ENCODE peak calls at places on chromosomes 3 and 15, in ten cellular contexts. G, H, J, C, V, F, S, M, Z and R are unnamed samples.

GRCh38 chr3:182570934-182571594 is 222.2 kb upstream of the ATP11B start:
- DNase-seq in G (no peak), Z (no peak), F (no peak), V (no peak), J (no peak), S (no peak), M (no peak), H (no peak), C (no peak), R (no peak)

GRCh38 chr3:190001426-190001825 is 119.3 kb downstream of the P3H2 start:
- DNase-seq in H (no peak), Z (peak), M (no peak), C (no peak), G (no peak), J (no peak), S (no peak), F (no peak), V (no peak), R (no peak)

GRCh38 chr3:3799173-3800075 is at the start of gene LRRN1:
- DNase-seq in Z (peak), V (no peak), S (peak), J (peak), G (no peak), M (no peak), F (no peak), C (no peak), H (peak), R (peak)

GRCh38 chr3:46905191-46905560 is 27.7 kb downstream of the PTH1R start:
- DNase-seq in J (no peak), Z (no peak), M (no peak), G (no peak), F (no peak), S (no peak), C (no peak), V (no peak), H (no peak), R (no peak)

GRCh38 chr3:11566916-11567315 is 76.8 kb downstream of the VGLL4 start:
- DNase-seq in C (no peak), Z (no peak), S (no peak), V (no peak), G (no peak), J (no peak), M (no peak), H (no peak), F (no peak), R (no peak)

GRCh38 chr3:187136936-187137335 is 2.4 kb downstream of the RPL39L start:
- DNase-seq in F (no peak), V (peak), S (no peak), M (no peak), H (no peak), J (no peak), G (no peak), C (peak), Z (peak), R (no peak)

GRCh38 chr3:125076464-125076863 is 20.7 kb upstream of the HEG1 start:
- DNase-seq in C (no peak), G (no peak), Z (no peak), H (no peak), V (no peak), J (no peak), F (no peak), S (no peak), M (no peak), R (no peak)

GRCh38 chr3:20130122-20130521 is 55.9 kb downstream of the SGO1 start:
- DNase-seq in H (no peak), F (no peak), S (no peak), V (no peak), Z (no peak), J (no peak), G (no peak), C (no peak), M (no peak), R (no peak)

GRCh38 chr3:144104146-144104545 is 132.5 kb downstream of the DIPK2A start:
- DNase-seq in J (no peak), V (no peak), S (no peak), H (no peak), C (no peak), F (no peak), Z (no peak), M (no peak), G (no peak), R (no peak)

GRCh38 chr3:38265604-38266307 is at the start of gene SLC22A13:
- DNase-seq in C (no peak), J (no peak), F (no peak), V (no peak), H (no peak), G (no peak), S (no peak), Z (no peak), M (no peak), R (no peak)

GRCh38 chr3:45571216-45571615 is 23.3 kb upstream of the LIMD1 start:
- DNase-seq in C (no peak), H (no peak), G (no peak), V (no peak), M (no peak), F (no peak), Z (no peak), J (no peak), S (no peak), R (no peak)

GRCh38 chr15:59885832-59886231 is 118.3 kb upstream of the FOXB1 start:
- DNase-seq in G (no peak), M (no peak), J (no peak), C (peak), Z (peak), V (no peak), H (peak), F (no peak), S (no peak), R (no peak)

GRCh38 chr3:58536501-58537411 is at the start of gene ACOX2:
- DNase-seq in F (no peak), J (peak), C (peak), Z (peak), H (no peak), V (no peak), G (no peak), S (no peak), M (peak), R (no peak)

GRCh38 chr15:79037848-79038247 is 52.7 kb downstream of the RASGRF1 start:
- DNase-seq in H (no peak), J (no peak), F (no peak), Z (no peak), S (no peak), C (no peak), M (no peak), G (no peak), V (no peak), R (no peak)

GRCh38 chr15:70535071-70535954 is 228.0 kb downstream of the UACA start:
- DNase-seq in M (no peak), H (no peak), C (no peak), V (no peak), Z (no peak), J (no peak), S (peak), F (no peak), G (no peak), R (peak)

GRCh38 chr3:189824629-189825312 is 193.6 kb downstream of the TP63 start:
- DNase-seq in M (peak), F (no peak), H (no peak), S (no peak), V (no peak), G (no peak), Z (peak), J (no peak), C (peak), R (no peak)

GRCh38 chr3:40213556-40213955 is 96.0 kb upstream of the EIF1B start:
- DNase-seq in H (no peak), M (no peak), S (no peak), Z (no peak), G (no peak), F (no peak), J (no peak), V (no peak), C (no peak), R (no peak)

GRCh38 chr3:191563722-191564121 is 102.8 kb downstream of the PYDC2 start:
- DNase-seq in M (no peak), H (no peak), V (no peak), F (no peak), J (no peak), S (no peak), C (no peak), G (no peak), Z (no peak), R (no peak)

GRCh38 chr3:55097441-55097840 is 169.6 kb upstream of the LRTM1 start:
- DNase-seq in V (no peak), C (no peak), S (no peak), F (no peak), Z (no peak), H (no peak), J (no peak), G (no peak), M (peak), R (no peak)

GRCh38 chr15:100536733-100537132 is 8.0 kb upstream of the CERS3 start:
- DNase-seq in M (no peak), C (no peak), F (no peak), J (no peak), V (no peak), S (no peak), Z (no peak), G (no peak), H (no peak), R (no peak)

GRCh38 chr15:45616901-45617323 is 17.9 kb upstream of the SQOR start:
- DNase-seq in F (no peak), S (no peak), G (no peak), V (no peak), M (no peak), C (no peak), H (no peak), Z (no peak), J (no peak), R (no peak)

GRCh38 chr3:29694783-29695182 is 413.9 kb downstream of the RBMS3 start:
- DNase-seq in G (no peak), V (peak), H (no peak), M (peak), C (peak), Z (peak), J (no peak), F (no peak), S (no peak), R (no peak)

GRCh38 chr3:155069729-155070128 is 10.4 kb upstream of the MME start:
- DNase-seq in M (no peak), J (no peak), F (no peak), C (peak), H (no peak), Z (peak), V (no peak), G (no peak), S (no peak), R (no peak)

GRCh38 chr3:449711-450110 is 253.1 kb downstream of the CHL1 start:
- DNase-seq in F (no peak), C (no peak), H (no peak), M (no peak), G (no peak), V (no peak), J (no peak), Z (no peak), S (no peak), R (no peak)

GRCh38 chr15:97745481-97746071 is 214.9 kb upstream of the ARRDC4 start:
- DNase-seq in C (peak), S (no peak), F (no peak), G (peak), M (no peak), Z (no peak), V (no peak), H (peak), J (no peak), R (peak)

GRCh38 chr15:101288905-101289513 is 6.0 kb downstream of the SNRPA1 start:
- DNase-seq in C (peak), Z (no peak), S (no peak), J (no peak), G (no peak), V (peak), M (no peak), F (no peak), H (no peak), R (no peak)

GRCh38 chr15:58440922-58441321 is 9.1 kb downstream of the LIPC start:
- DNase-seq in M (no peak), J (no peak), F (no peak), C (no peak), G (no peak), H (no peak), Z (no peak), S (no peak), V (peak), R (no peak)

GRCh38 chr3:32238816-32239637 is 547 bp downstream of the CMTM8 start:
- DNase-seq in F (no peak), C (peak), V (no peak), M (no peak), H (peak), Z (peak), G (no peak), S (peak), J (no peak), R (peak)

GRCh38 chr3:32303051-32303786 is 64.7 kb downstream of the CMTM8 start:
- DNase-seq in G (no peak), F (no peak), V (no peak), M (no peak), S (no peak), C (peak), H (no peak), Z (no peak), J (no peak), R (no peak)

GRCh38 chr3:108877906-108878305 is 55.3 kb downstream of the TRAT1 start:
- DNase-seq in J (no peak), C (no peak), S (no peak), H (no peak), Z (no peak), V (no peak), F (no peak), G (no peak), M (no peak), R (no peak)

GRCh38 chr3:79887203-79887602 is 119.4 kb upstream of the ROBO1 start:
- DNase-seq in Z (no peak), J (no peak), H (no peak), M (no peak), G (no peak), C (no peak), V (no peak), S (no peak), F (no peak), R (no peak)

GRCh38 chr15:68218847-68219798 is 10.4 kb downstream of the CLN6 start:
- DNase-seq in C (no peak), G (no peak), Z (no peak), J (no peak), V (no peak), H (no peak), F (no peak), S (no peak), M (no peak), R (no peak)

GRCh38 chr3:45786801-45787495 is 9.4 kb downstream of the SLC6A20 start:
- DNase-seq in F (no peak), S (no peak), V (no peak), J (no peak), C (no peak), H (no peak), M (no peak), G (no peak), Z (no peak), R (no peak)

GRCh38 chr3:143103633-143104032 is 15.9 kb upstream of the CHST2 start:
- DNase-seq in C (no peak), H (no peak), G (no peak), J (no peak), S (no peak), M (no peak), Z (no peak), F (no peak), V (no peak), R (no peak)

GRCh38 chr3:94310736-94311135 is 247.9 kb downstream of the NSUN3 start:
- DNase-seq in H (no peak), M (no peak), F (no peak), C (no peak), S (no peak), V (no peak), J (no peak), Z (no peak), G (no peak), R (no peak)

GRCh38 chr15:23759964-23760363 is 72.9 kb upstream of the NDN start:
- DNase-seq in S (no peak), H (no peak), M (no peak), F (no peak), C (no peak), Z (no peak), J (no peak), G (no peak), V (no peak), R (no peak)
- TF ChIP-seq CTCF in S (no peak), H (no peak), M (no peak), F (no peak), C (no peak), Z (no peak), J (no peak), G (no peak), V (no peak), R (no peak)

DNA sequence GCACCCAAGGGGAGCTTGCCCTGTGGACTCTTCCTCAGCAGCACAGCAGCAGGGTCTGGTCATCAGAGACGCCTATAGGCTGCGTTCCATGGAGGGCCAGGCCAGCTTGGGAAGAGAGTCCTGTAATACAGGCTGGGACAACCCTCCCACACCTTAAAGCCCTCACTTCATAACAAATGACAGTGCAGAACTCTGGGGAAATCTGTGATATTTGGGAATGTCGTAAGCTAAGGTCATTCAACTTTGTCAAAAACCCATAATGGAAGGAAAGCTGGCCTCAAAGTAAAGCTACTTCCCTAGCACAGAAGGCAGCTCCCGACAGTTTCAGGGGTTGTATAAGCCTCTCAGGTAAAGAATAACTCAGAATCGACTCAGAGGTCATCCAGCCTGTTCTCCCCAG is 133.1 kb downstream of the MEGF11 start:
- DNase-seq in Z (no peak), V (no peak), H (no peak), J (no peak), M (no peak), C (no peak), S (no peak), G (no peak), F (no peak), R (no peak)
- TF ChIP-seq CTCF in Z (no peak), V (no peak), H (no peak), J (no peak), M (no peak), C (no peak), S (no peak), G (no peak), F (no peak), R (no peak)

GRCh38 chr15:41695750-41696436 is 35.7 kb downstream of the MGA start:
- DNase-seq in H (peak), G (peak), V (peak), C (peak), F (no peak), S (peak), J (no peak), Z (peak), M (no peak), R (peak)
- TF ChIP-seq CTCF in H (no peak), G (peak), V (peak), C (no peak), F (no peak), S (peak), J (no peak), Z (peak), M (peak), R (peak)

GRCh38 chr3:148716657-148717056 is 19.0 kb downstream of the AGTR1 start:
- DNase-seq in M (no peak), Z (no peak), H (no peak), G (no peak), V (no peak), F (no peak), C (no peak), J (no peak), S (no peak), R (no peak)
- TF ChIP-seq CTCF in M (no peak), Z (no peak), H (no peak), G (no peak), V (no peak), F (peak), C (peak), J (no peak), S (no peak), R (no peak)